ENCODE peak calls at places on chromosomes 5 and 9, in seven cellular contexts. One of them, this sample, is unnamed.

GRCh38 chr9:108083160-108083559 is 593.6 kb upstream of the KLF4 start:
- DNase-seq in ovary: no peak
- DNase-seq in psoas muscle: no peak
- DNase-seq in neural progenitor cell: peak
- DNase-seq in adrenal gland: no peak
- DNase-seq in left ventricle myocardium inferior: no peak
- DNase-seq in suprapubic skin: no peak
- DNase-seq in this sample: no peak

GRCh38 chr9:86187121-86187520 is 72.3 kb downstream of the C9orf153 start:
- DNase-seq in ovary: no peak
- DNase-seq in psoas muscle: no peak
- DNase-seq in neural progenitor cell: peak
- DNase-seq in adrenal gland: no peak
- DNase-seq in left ventricle myocardium inferior: no peak
- DNase-seq in suprapubic skin: no peak
- DNase-seq in this sample: no peak

GRCh38 chr5:56050566-56051292 is 56.0 kb upstream of the IL6ST start:
- DNase-seq in ovary: no peak
- DNase-seq in psoas muscle: no peak
- DNase-seq in neural progenitor cell: no peak
- DNase-seq in adrenal gland: no peak
- DNase-seq in left ventricle myocardium inferior: no peak
- DNase-seq in suprapubic skin: no peak
- DNase-seq in this sample: no peak

GRCh38 chr5:165039748-165040147 is 1534.3 kb downstream of the MAT2B start:
- DNase-seq in ovary: no peak
- DNase-seq in psoas muscle: no peak
- DNase-seq in neural progenitor cell: peak
- DNase-seq in adrenal gland: no peak
- DNase-seq in left ventricle myocardium inferior: no peak
- DNase-seq in suprapubic skin: no peak
- DNase-seq in this sample: no peak

GRCh38 chr5:169089343-169089742 is 211.6 kb downstream of the SLIT3 start:
- DNase-seq in ovary: no peak
- DNase-seq in psoas muscle: no peak
- DNase-seq in neural progenitor cell: no peak
- DNase-seq in adrenal gland: no peak
- DNase-seq in left ventricle myocardium inferior: no peak
- DNase-seq in suprapubic skin: no peak
- DNase-seq in this sample: no peak

GRCh38 chr5:97629281-97629680 is 446.2 kb upstream of the RIOK2 start:
- DNase-seq in ovary: peak
- DNase-seq in psoas muscle: peak
- DNase-seq in neural progenitor cell: no peak
- DNase-seq in adrenal gland: peak
- DNase-seq in left ventricle myocardium inferior: peak
- DNase-seq in suprapubic skin: no peak
- DNase-seq in this sample: no peak

GRCh38 chr9:94934816-94935328 is 208.4 kb downstream of the AOPEP start:
- DNase-seq in ovary: no peak
- DNase-seq in psoas muscle: no peak
- DNase-seq in neural progenitor cell: no peak
- DNase-seq in adrenal gland: no peak
- DNase-seq in left ventricle myocardium inferior: no peak
- DNase-seq in suprapubic skin: no peak
- DNase-seq in this sample: no peak

GRCh38 chr9:129964901-129965734 is 77.9 kb downstream of the FNBP1 start:
- DNase-seq in ovary: peak
- DNase-seq in psoas muscle: no peak
- DNase-seq in neural progenitor cell: peak
- DNase-seq in adrenal gland: no peak
- DNase-seq in left ventricle myocardium inferior: no peak
- DNase-seq in suprapubic skin: no peak
- DNase-seq in this sample: no peak

GRCh38 chr9:121267689-121268597 is at the start of gene GSN:
- DNase-seq in ovary: peak
- DNase-seq in psoas muscle: peak
- DNase-seq in neural progenitor cell: peak
- DNase-seq in adrenal gland: peak
- DNase-seq in left ventricle myocardium inferior: peak
- DNase-seq in suprapubic skin: peak
- DNase-seq in this sample: peak

GRCh38 chr5:72036951-72037350 is 70.3 kb upstream of the MAP1B start:
- DNase-seq in ovary: no peak
- DNase-seq in psoas muscle: no peak
- DNase-seq in neural progenitor cell: peak
- DNase-seq in adrenal gland: no peak
- DNase-seq in left ventricle myocardium inferior: no peak
- DNase-seq in suprapubic skin: no peak
- DNase-seq in this sample: no peak

GRCh38 chr9:135076143-135076875 is 11.2 kb upstream of the OLFM1 start:
- DNase-seq in ovary: no peak
- DNase-seq in psoas muscle: no peak
- DNase-seq in neural progenitor cell: peak
- DNase-seq in adrenal gland: peak
- DNase-seq in left ventricle myocardium inferior: no peak
- DNase-seq in suprapubic skin: peak
- DNase-seq in this sample: no peak

GRCh38 chr5:170427672-170428236 is 38.6 kb upstream of the KCNMB1 start:
- DNase-seq in ovary: no peak
- DNase-seq in psoas muscle: no peak
- DNase-seq in neural progenitor cell: no peak
- DNase-seq in adrenal gland: no peak
- DNase-seq in left ventricle myocardium inferior: peak
- DNase-seq in suprapubic skin: no peak
- DNase-seq in this sample: no peak

GRCh38 chr9:37412431-37413151 is 9.9 kb upstream of the GRHPR start:
- DNase-seq in ovary: no peak
- DNase-seq in psoas muscle: peak
- DNase-seq in neural progenitor cell: peak
- DNase-seq in adrenal gland: no peak
- DNase-seq in left ventricle myocardium inferior: no peak
- DNase-seq in suprapubic skin: no peak
- DNase-seq in this sample: no peak

GRCh38 chr9:112917987-112918362 is 27.3 kb upstream of the SLC46A2 start:
- DNase-seq in ovary: no peak
- DNase-seq in psoas muscle: no peak
- DNase-seq in neural progenitor cell: no peak
- DNase-seq in adrenal gland: no peak
- DNase-seq in left ventricle myocardium inferior: no peak
- DNase-seq in suprapubic skin: no peak
- DNase-seq in this sample: no peak

GRCh38 chr5:94508421-94509148 is 109.8 kb downstream of the KIAA0825 start:
- DNase-seq in ovary: no peak
- DNase-seq in psoas muscle: no peak
- DNase-seq in neural progenitor cell: no peak
- DNase-seq in adrenal gland: no peak
- DNase-seq in left ventricle myocardium inferior: no peak
- DNase-seq in suprapubic skin: no peak
- DNase-seq in this sample: no peak

GRCh38 chr9:112037281-112038016 is 137.6 kb downstream of the SUSD1 start:
- DNase-seq in ovary: no peak
- DNase-seq in psoas muscle: no peak
- DNase-seq in neural progenitor cell: peak
- DNase-seq in adrenal gland: no peak
- DNase-seq in left ventricle myocardium inferior: no peak
- DNase-seq in suprapubic skin: no peak
- DNase-seq in this sample: no peak

GRCh38 chr9:65426231-65426630 is 141.2 kb upstream of the FOXD4L5 start:
- DNase-seq in ovary: no peak
- DNase-seq in psoas muscle: no peak
- DNase-seq in neural progenitor cell: no peak
- DNase-seq in adrenal gland: no peak
- DNase-seq in left ventricle myocardium inferior: no peak
- DNase-seq in suprapubic skin: no peak
- DNase-seq in this sample: no peak

GRCh38 chr5:42745426-42745825 is 11.2 kb upstream of the CCDC152 start:
- DNase-seq in ovary: no peak
- DNase-seq in psoas muscle: no peak
- DNase-seq in neural progenitor cell: peak
- DNase-seq in adrenal gland: no peak
- DNase-seq in left ventricle myocardium inferior: no peak
- DNase-seq in suprapubic skin: no peak
- DNase-seq in this sample: no peak

GRCh38 chr9:133477992-133478850 is 678 bp downstream of the SLC2A6 start:
- DNase-seq in ovary: no peak
- DNase-seq in psoas muscle: peak
- DNase-seq in neural progenitor cell: peak
- DNase-seq in adrenal gland: no peak
- DNase-seq in left ventricle myocardium inferior: peak
- DNase-seq in suprapubic skin: no peak
- DNase-seq in this sample: peak

DNA sequence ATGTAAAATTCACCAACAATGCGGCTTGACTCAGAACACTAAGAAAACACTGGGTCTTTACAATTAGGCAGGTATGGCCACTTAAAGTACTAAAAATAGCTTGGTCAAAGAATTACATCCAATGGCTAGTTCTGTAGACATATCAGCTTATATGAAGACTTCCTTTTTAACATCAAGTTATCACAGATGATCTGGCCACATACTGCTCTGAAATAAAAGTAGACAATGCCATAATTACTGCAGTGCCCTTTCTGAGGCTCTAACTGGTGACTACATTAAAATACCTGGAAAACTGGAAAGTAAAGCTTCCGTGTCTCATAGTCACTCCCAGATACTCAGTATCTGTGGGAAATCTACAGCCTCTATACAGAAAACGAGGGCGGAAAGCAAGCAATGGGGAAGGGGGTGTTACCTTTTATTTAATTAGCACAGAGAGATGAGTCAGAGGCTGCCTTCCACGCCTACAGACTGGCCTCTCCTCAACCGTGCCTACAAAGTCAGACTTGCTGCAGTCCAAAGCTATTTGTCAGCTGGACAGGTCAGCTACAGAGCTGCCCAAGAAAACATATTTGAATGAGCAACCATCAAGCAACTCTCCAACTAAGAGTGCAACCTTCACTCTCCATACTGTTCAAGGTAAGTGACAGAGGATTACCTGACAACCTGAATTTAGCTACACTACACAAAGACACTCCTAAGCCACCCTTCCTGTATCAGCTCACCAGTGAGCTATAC is 8.7 kb downstream of the SERINC5 start:
- DNase-seq in ovary: peak
- DNase-seq in psoas muscle: peak
- DNase-seq in neural progenitor cell: peak
- DNase-seq in adrenal gland: peak
- DNase-seq in left ventricle myocardium inferior: peak
- DNase-seq in suprapubic skin: no peak
- DNase-seq in this sample: peak
- H3K4me3 ChIP-seq in ovary: no peak
- H3K4me3 ChIP-seq in psoas muscle: peak
- H3K4me3 ChIP-seq in neural progenitor cell: peak
- H3K4me3 ChIP-seq in adrenal gland: no peak
- H3K4me3 ChIP-seq in left ventricle myocardium inferior: peak
- H3K4me3 ChIP-seq in suprapubic skin: peak
- H3K4me3 ChIP-seq in this sample: no peak

GRCh38 chr5:137086289-137086838 is 412.8 kb downstream of the SPOCK1 start:
- DNase-seq in ovary: no peak
- DNase-seq in psoas muscle: no peak
- DNase-seq in neural progenitor cell: peak
- DNase-seq in adrenal gland: no peak
- DNase-seq in left ventricle myocardium inferior: no peak
- DNase-seq in suprapubic skin: no peak
- DNase-seq in this sample: no peak
- TF ChIP-seq CTCF in ovary: no peak
- TF ChIP-seq CTCF in psoas muscle: no peak
- TF ChIP-seq CTCF in neural progenitor cell: peak
- TF ChIP-seq CTCF in adrenal gland: no peak
- TF ChIP-seq CTCF in left ventricle myocardium inferior: no peak
- TF ChIP-seq CTCF in suprapubic skin: no peak
- TF ChIP-seq CTCF in this sample: no peak

GRCh38 chr5:1140188-1140817 is 28.4 kb upstream of the SLC12A7 start:
- DNase-seq in ovary: peak
- DNase-seq in psoas muscle: peak
- DNase-seq in neural progenitor cell: peak
- DNase-seq in adrenal gland: peak
- DNase-seq in left ventricle myocardium inferior: peak
- DNase-seq in suprapubic skin: no peak
- DNase-seq in this sample: peak
- H3K4me3 ChIP-seq in ovary: no peak
- H3K4me3 ChIP-seq in psoas muscle: no peak
- H3K4me3 ChIP-seq in neural progenitor cell: no peak
- H3K4me3 ChIP-seq in adrenal gland: no peak
- H3K4me3 ChIP-seq in left ventricle myocardium inferior: no peak
- H3K4me3 ChIP-seq in suprapubic skin: no peak
- H3K4me3 ChIP-seq in this sample: no peak

GRCh38 chr9:354453-354852 is 139.8 kb downstream of the DOCK8 start:
- DNase-seq in ovary: no peak
- DNase-seq in psoas muscle: no peak
- DNase-seq in neural progenitor cell: no peak
- DNase-seq in adrenal gland: no peak
- DNase-seq in left ventricle myocardium inferior: no peak
- DNase-seq in suprapubic skin: no peak
- DNase-seq in this sample: no peak

GRCh38 chr9:351916-352315 is 137.3 kb downstream of the DOCK8 start:
- DNase-seq in ovary: no peak
- DNase-seq in psoas muscle: no peak
- DNase-seq in neural progenitor cell: no peak
- DNase-seq in adrenal gland: no peak
- DNase-seq in left ventricle myocardium inferior: no peak
- DNase-seq in suprapubic skin: no peak
- DNase-seq in this sample: no peak

GRCh38 chr9:353077-353476 is 138.4 kb downstream of the DOCK8 start:
- DNase-seq in ovary: no peak
- DNase-seq in psoas muscle: no peak
- DNase-seq in neural progenitor cell: no peak
- DNase-seq in adrenal gland: no peak
- DNase-seq in left ventricle myocardium inferior: no peak
- DNase-seq in suprapubic skin: no peak
- DNase-seq in this sample: no peak

GRCh38 chr9:362936-363335 is 148.3 kb downstream of the DOCK8 start:
- DNase-seq in ovary: no peak
- DNase-seq in psoas muscle: no peak
- DNase-seq in neural progenitor cell: no peak
- DNase-seq in adrenal gland: no peak
- DNase-seq in left ventricle myocardium inferior: no peak
- DNase-seq in suprapubic skin: no peak
- DNase-seq in this sample: no peak

DNA sequence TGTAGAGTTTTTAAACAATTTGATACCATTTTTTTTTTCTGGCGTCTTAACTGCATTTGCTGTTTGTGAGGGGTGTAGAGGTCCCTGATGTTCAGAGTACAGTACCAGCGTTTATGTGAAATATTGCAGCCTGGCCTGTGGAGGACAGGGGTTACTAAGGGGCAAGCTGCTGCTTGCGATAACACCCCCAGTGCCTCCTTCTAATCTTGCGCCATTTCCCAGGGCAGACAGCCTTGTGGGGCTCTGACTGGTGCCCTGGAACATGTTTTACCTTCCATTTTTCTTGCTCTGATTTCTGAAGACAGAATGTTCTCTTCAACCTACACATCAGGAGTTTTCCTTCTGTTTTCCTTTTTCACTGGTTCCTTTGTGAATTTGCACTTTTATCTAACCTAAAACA is 142.9 kb downstream of the DOCK8 start:
- DNase-seq in ovary: no peak
- DNase-seq in psoas muscle: no peak
- DNase-seq in neural progenitor cell: no peak
- DNase-seq in adrenal gland: peak
- DNase-seq in left ventricle myocardium inferior: no peak
- DNase-seq in suprapubic skin: no peak
- DNase-seq in this sample: no peak
- TF ChIP-seq CTCF in ovary: no peak
- TF ChIP-seq CTCF in psoas muscle: no peak
- TF ChIP-seq CTCF in neural progenitor cell: no peak
- TF ChIP-seq CTCF in adrenal gland: peak
- TF ChIP-seq CTCF in left ventricle myocardium inferior: no peak
- TF ChIP-seq CTCF in suprapubic skin: no peak
- TF ChIP-seq CTCF in this sample: no peak

GRCh38 chr9:131666779-131667178 is 73.1 kb downstream of the RAPGEF1 start:
- DNase-seq in ovary: no peak
- DNase-seq in psoas muscle: no peak
- DNase-seq in neural progenitor cell: no peak
- DNase-seq in adrenal gland: no peak
- DNase-seq in left ventricle myocardium inferior: no peak
- DNase-seq in suprapubic skin: no peak
- DNase-seq in this sample: no peak
- H3K4me3 ChIP-seq in ovary: no peak
- H3K4me3 ChIP-seq in psoas muscle: no peak
- H3K4me3 ChIP-seq in neural progenitor cell: no peak
- H3K4me3 ChIP-seq in adrenal gland: no peak
- H3K4me3 ChIP-seq in left ventricle myocardium inferior: no peak
- H3K4me3 ChIP-seq in suprapubic skin: no peak
- H3K4me3 ChIP-seq in this sample: no peak